ENCODE peak calls at places on chromosomes 3 and 15, in six cellular contexts. W, U, E, S, H and Z are unnamed samples.

GRCh38 chr3:195543642-195544536 is 764 bp upstream of the PPP1R2 start:
- DNase-seq in W (peak), U (peak), E (no peak), S (peak), H (no peak), Z (no peak)

GRCh38 chr15:89400121-89400996 is 65.7 kb upstream of the POLG start:
- DNase-seq in W (no peak), U (peak), E (no peak), S (peak), H (no peak), Z (no peak)

GRCh38 chr3:180059351-180059750 is 22.6 kb upstream of the PEX5L start:
- DNase-seq in W (no peak), U (no peak), E (no peak), S (no peak), H (no peak), Z (no peak)

GRCh38 chr15:67880651-67881182 is 40.9 kb upstream of the RNU6-1 start:
- DNase-seq in W (peak), U (peak), E (no peak), S (no peak), H (no peak), Z (no peak)

GRCh38 chr3:97432914-97433313 is 331.6 kb upstream of the ARL6 start:
- DNase-seq in W (no peak), U (no peak), E (no peak), S (no peak), H (no peak), Z (no peak)

GRCh38 chr15:88472225-88472624 is 4.7 kb downstream of the MRPS11 start:
- DNase-seq in W (no peak), U (no peak), E (no peak), S (no peak), H (no peak), Z (no peak)

GRCh38 chr15:78162038-78162437 is 12.9 kb downstream of the IDH3A start:
- DNase-seq in W (no peak), U (no peak), E (no peak), S (no peak), H (peak), Z (peak)

GRCh38 chr3:31364711-31365110 is 168.0 kb upstream of the STT3B start:
- DNase-seq in W (peak), U (peak), E (no peak), S (no peak), H (no peak), Z (no peak)

GRCh38 chr3:11529281-11529680 is 114.4 kb downstream of the VGLL4 start:
- DNase-seq in W (no peak), U (no peak), E (no peak), S (no peak), H (no peak), Z (no peak)

GRCh38 chr3:20375302-20375701 is 189.3 kb upstream of the SGO1 start:
- DNase-seq in W (no peak), U (no peak), E (no peak), S (no peak), H (no peak), Z (peak)

GRCh38 chr3:197490098-197490497 is 65.7 kb downstream of the BDH1 start:
- DNase-seq in W (peak), U (no peak), E (no peak), S (peak), H (no peak), Z (no peak)

GRCh38 chr3:152403632-152404066 is 134.9 kb downstream of the MBNL1 start:
- DNase-seq in W (no peak), U (no peak), E (no peak), S (no peak), H (peak), Z (no peak)

GRCh38 chr15:68791431-68792283 is 29.0 kb downstream of the ANP32A start:
- DNase-seq in W (no peak), U (peak), E (peak), S (no peak), H (no peak), Z (peak)

GRCh38 chr15:59688383-59688887 is 685 bp downstream of the BNIP2 start:
- DNase-seq in W (peak), U (no peak), E (no peak), S (peak), H (no peak), Z (peak)

GRCh38 chr15:63482874-63483323 is 21.5 kb upstream of the USP3 start:
- DNase-seq in W (no peak), U (peak), E (no peak), S (no peak), H (no peak), Z (no peak)

GRCh38 chr15:60703196-60703933 is 224.4 kb upstream of the ICE2 start:
- DNase-seq in W (peak), U (no peak), E (no peak), S (no peak), H (no peak), Z (no peak)

GRCh38 chr3:172987268-172987667 is 153.8 kb downstream of the SPATA16 start:
- DNase-seq in W (no peak), U (peak), E (no peak), S (no peak), H (no peak), Z (no peak)

GRCh38 chr3:190575441-190576190 is 61.7 kb downstream of the IL1RAP start:
- DNase-seq in W (no peak), U (no peak), E (no peak), S (no peak), H (no peak), Z (no peak)

GRCh38 chr3:125035217-125035616 is 20.6 kb downstream of the HEG1 start:
- DNase-seq in W (no peak), U (no peak), E (no peak), S (no peak), H (no peak), Z (no peak)

GRCh38 chr15:51132384-51133139 is 37.9 kb upstream of the TNFAIP8L3 start:
- DNase-seq in W (peak), U (peak), E (no peak), S (peak), H (peak), Z (peak)

GRCh38 chr3:112651516-112651915 is 10.6 kb upstream of the CCDC80 start:
- DNase-seq in W (peak), U (no peak), E (no peak), S (no peak), H (no peak), Z (no peak)